ENCODE peak calls at places on chromosomes 6 and 20, in seven cellular contexts. F, H, A, G, X, C and M are unnamed samples.

GRCh38 chr6:49570474-49571079 is 20.1 kb downstream of the C6orf141 start:
- DNase-seq in A (no peak), X (no peak), H (no peak), C (no peak), F (peak), G (no peak), M (peak)

GRCh38 chr6:31122803-31123706 is 2.8 kb upstream of the CDSN start:
- DNase-seq in A (no peak), X (no peak), F (peak), H (no peak), C (no peak), G (no peak), M (peak)

GRCh38 chr20:37513764-37514359 is 7.2 kb upstream of the NNAT start:
- DNase-seq in F (no peak), G (no peak), H (no peak), A (no peak), X (no peak), C (no peak), M (no peak)

GRCh38 chr6:19028201-19028600 is 641.1 kb downstream of the RNF144B start:
- DNase-seq in C (no peak), A (no peak), H (peak), F (no peak), G (no peak), X (no peak), M (no peak)

GRCh38 chr6:39357998-39358686 is 35.6 kb upstream of the KCNK16 start:
- DNase-seq in X (no peak), F (peak), C (no peak), G (no peak), H (no peak), A (peak), M (peak)

GRCh38 chr20:48153523-48153922 is 368.2 kb upstream of the SULF2 start:
- DNase-seq in A (peak), H (peak), F (no peak), X (peak), G (no peak), C (no peak), M (no peak)

GRCh38 chr6:142356271-142356938 is 54.6 kb downstream of the ADGRG6 start:
- DNase-seq in A (no peak), H (no peak), G (no peak), C (no peak), X (no peak), F (peak), M (peak)

GRCh38 chr6:150263765-150264415 is 104.9 kb upstream of the IYD start:
- DNase-seq in X (no peak), G (no peak), C (no peak), H (no peak), A (no peak), F (no peak), M (no peak)

GRCh38 chr6:158709809-158710208 is 60.0 kb downstream of the SYTL3 start:
- DNase-seq in G (no peak), F (no peak), X (no peak), C (no peak), A (no peak), H (no peak), M (no peak)

GRCh38 chr6:143806282-143807102 is 36.6 kb upstream of the LTV1 start:
- DNase-seq in X (peak), F (peak), G (no peak), A (no peak), H (no peak), C (no peak), M (peak)

GRCh38 chr20:18738055-18738454 is 75.5 kb upstream of the SCP2D1 start:
- DNase-seq in H (no peak), C (no peak), G (no peak), F (no peak), X (no peak), A (no peak), M (peak)

GRCh38 chr6:72032056-72032455 is 145.7 kb downstream of the RIMS1 start:
- DNase-seq in F (no peak), X (no peak), A (no peak), G (no peak), H (no peak), C (no peak), M (peak)

GRCh38 chr20:48714764-48715163 is 113.0 kb downstream of the PREX1 start:
- DNase-seq in F (no peak), A (no peak), X (no peak), H (no peak), C (no peak), G (no peak), M (no peak)

GRCh38 chr20:24779166-24779565 is 169.9 kb upstream of the CST7 start:
- DNase-seq in A (peak), H (no peak), C (no peak), F (no peak), X (no peak), G (no peak), M (no peak)

GRCh38 chr20:48398506-48399449 is 429.0 kb downstream of the PREX1 start:
- DNase-seq in A (no peak), F (no peak), H (no peak), X (no peak), C (no peak), G (peak), M (no peak)

GRCh38 chr6:10384719-10385511 is 30.0 kb downstream of the TFAP2A start:
- DNase-seq in A (no peak), H (no peak), F (no peak), C (no peak), X (peak), G (peak), M (no peak)

GRCh38 chr20:47354710-47355488 is 1.6 kb downstream of the ZMYND8 start:
- DNase-seq in G (no peak), X (no peak), F (peak), C (no peak), H (no peak), A (no peak), M (peak)

GRCh38 chr6:34546551-34547321 is 9.4 kb downstream of the SPDEF start:
- DNase-seq in H (no peak), A (no peak), G (no peak), F (no peak), C (no peak), X (no peak), M (no peak)

GRCh38 chr6:97524846-97525245 is 241.8 kb upstream of the MMS22L start:
- DNase-seq in A (peak), C (peak), G (peak), F (no peak), H (peak), X (no peak), M (no peak)

GRCh38 chr20:25083773-25084615 is 2.1 kb upstream of the VSX1 start:
- DNase-seq in X (no peak), G (no peak), H (no peak), F (no peak), C (no peak), A (peak), M (no peak)

DNA sequence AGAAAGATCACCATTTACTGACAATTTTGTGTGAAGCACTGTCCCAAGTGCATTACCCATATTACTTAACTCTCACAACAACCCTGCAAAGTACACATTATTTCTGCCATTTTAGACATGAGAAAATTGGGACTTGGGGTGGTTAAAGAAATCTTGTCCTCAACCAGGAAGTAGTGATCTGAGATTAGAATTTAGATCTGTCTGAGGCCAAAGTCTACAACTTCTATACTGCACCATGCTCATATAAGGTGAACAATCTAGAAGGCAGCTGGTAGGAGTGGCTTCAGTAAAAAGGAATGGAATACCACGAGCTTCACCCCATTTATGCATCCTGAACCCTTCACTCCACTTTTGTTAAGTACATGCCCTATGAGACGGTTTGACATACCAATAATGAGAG is 87.6 kb downstream of the QRSL1 start:
- DNase-seq in X (no peak), G (no peak), H (no peak), C (no peak), F (no peak), A (no peak), M (no peak)
- H4K8ac ChIP-seq in X (no peak), G (no peak), H (no peak), C (no peak), F (no peak), A (no peak), M (no peak)

GRCh38 chr20:51651921-51652549 is 109.5 kb upstream of the NFATC2 start:
- DNase-seq in G (no peak), H (no peak), X (no peak), A (no peak), C (no peak), F (no peak), M (no peak)

GRCh38 chr20:51650685-51651134 is 108.2 kb upstream of the NFATC2 start:
- DNase-seq in C (no peak), A (no peak), X (peak), F (peak), G (no peak), H (peak), M (peak)

GRCh38 chr20:51643390-51643789 is 100.9 kb upstream of the NFATC2 start:
- DNase-seq in C (no peak), A (no peak), X (no peak), G (no peak), F (no peak), H (no peak), M (peak)

GRCh38 chr20:51648571-51648947 is 106.0 kb upstream of the NFATC2 start:
- DNase-seq in H (no peak), G (no peak), F (no peak), C (no peak), X (no peak), A (no peak), M (no peak)

GRCh38 chr20:51647674-51648570 is 105.4 kb upstream of the NFATC2 start:
- DNase-seq in X (no peak), C (no peak), A (no peak), H (no peak), G (no peak), F (no peak), M (no peak)
- H4K8ac ChIP-seq in X (no peak), C (no peak), A (no peak), H (no peak), G (no peak), F (no peak), M (no peak)

GRCh38 chr20:62326959-62327725 is 24.3 kb downstream of the ADRM1 start:
- DNase-seq in H (no peak), C (no peak), A (no peak), G (no peak), F (no peak), X (peak), M (no peak)

GRCh38 chr20:62329389-62330377 is 26.9 kb downstream of the ADRM1 start:
- DNase-seq in A (no peak), C (no peak), H (no peak), F (no peak), G (no peak), X (no peak), M (no peak)

GRCh38 chr20:62327726-62328495 is 25.1 kb downstream of the ADRM1 start:
- DNase-seq in A (no peak), G (no peak), X (no peak), F (no peak), H (no peak), C (no peak), M (no peak)

GRCh38 chr20:62330576-62331317 is 27.9 kb downstream of the ADRM1 start:
- DNase-seq in A (no peak), C (no peak), X (no peak), H (no peak), G (no peak), F (no peak), M (no peak)

DNA sequence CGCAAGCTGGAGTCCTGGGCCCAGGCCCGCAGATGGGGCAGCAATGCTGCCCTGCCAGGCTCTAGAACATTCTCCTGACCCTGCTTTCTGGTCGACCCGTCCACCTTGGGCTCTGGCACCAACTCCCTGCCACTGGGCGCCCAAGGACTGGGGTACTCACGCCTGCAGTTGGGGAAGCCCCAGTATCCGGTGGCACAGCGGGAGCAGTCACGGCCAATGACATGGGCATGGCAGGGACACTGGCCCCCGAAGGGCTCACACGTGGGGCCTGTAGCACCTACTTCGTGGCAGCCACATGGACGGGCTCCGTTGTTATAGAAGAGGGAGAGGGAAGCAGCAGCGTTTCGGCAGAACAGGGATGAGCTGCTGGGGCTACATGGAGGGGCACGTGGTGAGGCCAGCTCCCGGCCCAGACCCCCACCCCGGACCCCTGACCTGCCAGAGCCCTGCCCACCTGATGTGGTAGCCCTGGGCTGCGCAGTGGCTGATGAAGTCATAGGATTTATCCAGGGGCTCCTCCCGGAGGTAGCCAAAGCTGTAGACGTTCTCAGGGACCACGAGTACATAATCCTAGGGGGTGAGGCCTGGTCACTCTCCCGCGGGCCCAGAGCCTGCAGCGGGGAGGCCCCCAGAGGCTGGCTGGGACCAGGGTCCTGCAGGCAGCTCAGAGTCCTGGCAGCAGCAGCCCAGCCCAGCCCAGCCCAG is 26.0 kb downstream of the ADRM1 start:
- DNase-seq in G (no peak), C (no peak), F (no peak), A (no peak), H (no peak), X (no peak), M (no peak)
- H4K8ac ChIP-seq in G (no peak), C (no peak), F (no peak), A (no peak), H (no peak), X (no peak), M (no peak)

GRCh38 chr6:76671751-76672150 is 599.3 kb upstream of the IMPG1 start:
- DNase-seq in X (no peak), F (no peak), C (no peak), A (no peak), H (no peak), G (no peak), M (no peak)
- H4K8ac ChIP-seq in X (no peak), F (no peak), C (no peak), A (no peak), H (no peak), G (no peak), M (no peak)

GRCh38 chr20:63855363-63856110 is 5.8 kb upstream of the ABHD16B start:
- DNase-seq in G (no peak), X (no peak), A (no peak), C (no peak), F (no peak), H (peak), M (no peak)
- H4K8ac ChIP-seq in G (peak), X (peak), A (no peak), C (peak), F (no peak), H (no peak), M (peak)